ENCODE peak calls at places on chromosomes 16 and 17, in five cellular contexts. V is SW 1271, S is T follicular helper cell, O is activated T-helper 1 cell treated with Interleukin-2 at 50 U/mL for 16 hours, Z is GM19239. D is an unnamed sample.
A peak's percentile ranks its signal among the peaks of the same experiment; 100 is the strongest.

GRCh38 chr16:89981414-89981813 is 32.9 kb downstream of the DEF8 start:
- DNase-seq in S (no peak), O (no peak), V (no peak), Z (no peak), D (no peak)

GRCh38 chr17:82267575-82268379 is 5.7 kb downstream of the CSNK1D start:
- DNase-seq in O (no peak), V (peak; percentile 79), S (no peak), Z (no peak), D (peak; percentile 31)

GRCh38 chr16:20867585-20867984 is 32.6 kb downstream of the DCUN1D3 start:
- DNase-seq in Z (no peak), O (no peak), V (no peak), S (no peak), D (no peak)

GRCh38 chr17:51997723-51998122 is 160.8 kb downstream of the CA10 start:
- DNase-seq in Z (no peak), S (no peak), V (no peak), O (no peak), D (no peak)

GRCh38 chr16:83147244-83147643 is 520.5 kb downstream of the CDH13 start:
- DNase-seq in V (no peak), S (no peak), O (no peak), Z (no peak), D (no peak)

GRCh38 chr17:81245024-81245664 is 6.0 kb downstream of the NDUFAF8 start:
- DNase-seq in S (no peak), O (no peak), Z (no peak), V (no peak), D (no peak)

GRCh38 chr16:78493573-78493972 is 394.1 kb downstream of the WWOX start:
- DNase-seq in Z (no peak), S (no peak), V (no peak), O (no peak), D (no peak)

GRCh38 chr16:29757950-29758466 is 12.2 kb upstream of the C16orf54 start:
- DNase-seq in Z (no peak), O (no peak), V (no peak), S (no peak), D (no peak)

GRCh38 chr16:90009172-90009899 is 9.9 kb downstream of the DBNDD1 start:
- DNase-seq in V (no peak), O (no peak), S (no peak), Z (no peak), D (no peak)

GRCh38 chr16:679808-680624 is at the start of gene STUB1:
- DNase-seq in V (peak; percentile 77), S (peak; percentile 87), Z (peak; percentile 85), O (peak; percentile 78), D (peak; percentile 79)

GRCh38 chr16:75801307-75801706 is 75.0 kb upstream of the CPHXL start:
- DNase-seq in O (no peak), V (peak; percentile 7), Z (no peak), S (no peak), D (no peak)

GRCh38 chr16:85094812-85095211 is 17.5 kb downstream of the CIBAR2 start:
- DNase-seq in Z (no peak), S (no peak), O (no peak), V (no peak), D (no peak)

GRCh38 chr16:90047714-90048346 is 28.6 kb upstream of the DBNDD1 start:
- DNase-seq in Z (no peak), O (no peak), V (no peak), S (no peak), D (no peak)

GRCh38 chr16:80974649-80975376 is 31.9 kb downstream of the CMC2 start:
- DNase-seq in O (no peak), S (no peak), V (no peak), Z (no peak), D (no peak)

GRCh38 chr16:89187337-89188063 is 12.8 kb downstream of the SLC22A31 start:
- DNase-seq in O (no peak), V (no peak), Z (no peak), S (no peak), D (no peak)

GRCh38 chr16:11907160-11907970 is 8.4 kb downstream of the GSPT1 start:
- DNase-seq in Z (no peak), O (no peak), V (no peak), S (no peak), D (no peak)

GRCh38 chr17:82671071-82671470 is 22.8 kb upstream of the WDR45B start:
- DNase-seq in S (no peak), Z (no peak), O (no peak), V (no peak), D (no peak)

GRCh38 chr17:58783380-58783779 is 27.7 kb downstream of the PPM1E start:
- DNase-seq in O (no peak), S (no peak), V (no peak), Z (no peak), D (no peak)

GRCh38 chr16:78490847-78491246 is 391.4 kb downstream of the WWOX start:
- DNase-seq in O (no peak), S (no peak), V (no peak), Z (no peak), D (no peak)

GRCh38 chr16:1428511-1428910 is 2.4 kb upstream of the PERCC1 start:
- DNase-seq in S (no peak), V (no peak), Z (peak; percentile 79), O (no peak), D (peak; percentile 20)

GRCh38 chr17:82239401-82239925 is 10.6 kb downstream of the SLC16A3 start:
- DNase-seq in O (no peak), V (no peak), S (no peak), Z (no peak), D (no peak)

GRCh38 chr16:56102159-56102798 is 89.0 kb upstream of the GNAO1 start:
- DNase-seq in Z (no peak), O (no peak), V (no peak), S (no peak), D (no peak)

GRCh38 chr17:49986396-49987289 is 8.4 kb downstream of the DLX3 start:
- DNase-seq in O (no peak), Z (no peak), V (no peak), S (no peak), D (no peak)

GRCh38 chr17:76054112-76054476 is 18.2 kb downstream of the SRP68 start:
- DNase-seq in S (no peak), Z (no peak), O (no peak), V (no peak), D (no peak)

D was measured in activated gamma-delta T cell treated with anti-CD3 and anti-CD28 coated beads, Interleukin-2, amount 50 U/mL, for 16 hours.